ENCODE peak calls at places on chromosomes 3 and 15, in four cellular contexts. One of them, this sample, is unnamed.

GRCh38 chr3:141128126-141128777 is 77.1 kb downstream of the SPSB4 start:
- DNase-seq in CD4-positive, alpha-beta T cell: no peak
- DNase-seq in HEK293T: no peak
- DNase-seq in stimulated activated CD4-positive, alpha-beta T cell treated with anti-CD3 and anti-CD28 coated beads, TNF-alpha, amount 100 ng/mL, for 4 hours: no peak
- DNase-seq in this sample: no peak

GRCh38 chr15:101505610-101506337 is 16.3 kb upstream of the PCSK6 start:
- DNase-seq in CD4-positive, alpha-beta T cell: no peak
- DNase-seq in HEK293T: no peak
- DNase-seq in stimulated activated CD4-positive, alpha-beta T cell treated with anti-CD3 and anti-CD28 coated beads, TNF-alpha, amount 100 ng/mL, for 4 hours: no peak
- DNase-seq in this sample: no peak

GRCh38 chr3:3553236-3553635 is 246.0 kb upstream of the LRRN1 start:
- DNase-seq in CD4-positive, alpha-beta T cell: no peak
- DNase-seq in HEK293T: no peak
- DNase-seq in stimulated activated CD4-positive, alpha-beta T cell treated with anti-CD3 and anti-CD28 coated beads, TNF-alpha, amount 100 ng/mL, for 4 hours: no peak
- DNase-seq in this sample: no peak

GRCh38 chr15:66067687-66068086 is 185.9 kb downstream of the MEGF11 start:
- DNase-seq in CD4-positive, alpha-beta T cell: no peak
- DNase-seq in HEK293T: no peak
- DNase-seq in stimulated activated CD4-positive, alpha-beta T cell treated with anti-CD3 and anti-CD28 coated beads, TNF-alpha, amount 100 ng/mL, for 4 hours: no peak
- DNase-seq in this sample: no peak

GRCh38 chr15:101210466-101210865 is 41.4 kb downstream of the CHSY1 start:
- DNase-seq in CD4-positive, alpha-beta T cell: no peak
- DNase-seq in HEK293T: no peak
- DNase-seq in stimulated activated CD4-positive, alpha-beta T cell treated with anti-CD3 and anti-CD28 coated beads, TNF-alpha, amount 100 ng/mL, for 4 hours: no peak
- DNase-seq in this sample: no peak

GRCh38 chr3:155032918-155033317 is 47.2 kb upstream of the MME start:
- DNase-seq in CD4-positive, alpha-beta T cell: no peak
- DNase-seq in HEK293T: no peak
- DNase-seq in stimulated activated CD4-positive, alpha-beta T cell treated with anti-CD3 and anti-CD28 coated beads, TNF-alpha, amount 100 ng/mL, for 4 hours: no peak
- DNase-seq in this sample: no peak

GRCh38 chr3:159775372-159775961 is 213.2 kb upstream of the IL12A start:
- DNase-seq in CD4-positive, alpha-beta T cell: no peak
- DNase-seq in HEK293T: peak
- DNase-seq in stimulated activated CD4-positive, alpha-beta T cell treated with anti-CD3 and anti-CD28 coated beads, TNF-alpha, amount 100 ng/mL, for 4 hours: no peak
- DNase-seq in this sample: no peak

GRCh38 chr3:67059443-67059842 is 61.3 kb downstream of the KBTBD8 start:
- DNase-seq in CD4-positive, alpha-beta T cell: no peak
- DNase-seq in HEK293T: no peak
- DNase-seq in stimulated activated CD4-positive, alpha-beta T cell treated with anti-CD3 and anti-CD28 coated beads, TNF-alpha, amount 100 ng/mL, for 4 hours: no peak
- DNase-seq in this sample: no peak

GRCh38 chr3:13575459-13576061 is 26.6 kb downstream of the FBLN2 start:
- DNase-seq in CD4-positive, alpha-beta T cell: no peak
- DNase-seq in HEK293T: no peak
- DNase-seq in stimulated activated CD4-positive, alpha-beta T cell treated with anti-CD3 and anti-CD28 coated beads, TNF-alpha, amount 100 ng/mL, for 4 hours: no peak
- DNase-seq in this sample: no peak

GRCh38 chr15:100721758-100722550 is 119.6 kb downstream of the ASB7 start:
- DNase-seq in CD4-positive, alpha-beta T cell: no peak
- DNase-seq in HEK293T: no peak
- DNase-seq in stimulated activated CD4-positive, alpha-beta T cell treated with anti-CD3 and anti-CD28 coated beads, TNF-alpha, amount 100 ng/mL, for 4 hours: no peak
- DNase-seq in this sample: no peak

GRCh38 chr15:40103864-40104271 is 4.8 kb downstream of the BMF start:
- DNase-seq in CD4-positive, alpha-beta T cell: no peak
- DNase-seq in HEK293T: no peak
- DNase-seq in stimulated activated CD4-positive, alpha-beta T cell treated with anti-CD3 and anti-CD28 coated beads, TNF-alpha, amount 100 ng/mL, for 4 hours: no peak
- DNase-seq in this sample: no peak

GRCh38 chr3:47007001-47007400 is 27.5 kb downstream of the NBEAL2 start:
- DNase-seq in CD4-positive, alpha-beta T cell: no peak
- DNase-seq in HEK293T: no peak
- DNase-seq in stimulated activated CD4-positive, alpha-beta T cell treated with anti-CD3 and anti-CD28 coated beads, TNF-alpha, amount 100 ng/mL, for 4 hours: no peak
- DNase-seq in this sample: no peak

GRCh38 chr15:81910997-81911396 is 134.8 kb downstream of the MEX3B start:
- DNase-seq in CD4-positive, alpha-beta T cell: no peak
- DNase-seq in HEK293T: no peak
- DNase-seq in stimulated activated CD4-positive, alpha-beta T cell treated with anti-CD3 and anti-CD28 coated beads, TNF-alpha, amount 100 ng/mL, for 4 hours: no peak
- DNase-seq in this sample: no peak

GRCh38 chr15:38588672-38589071 is 24.1 kb upstream of the RASGRP1 start:
- DNase-seq in CD4-positive, alpha-beta T cell: no peak
- DNase-seq in HEK293T: no peak
- DNase-seq in stimulated activated CD4-positive, alpha-beta T cell treated with anti-CD3 and anti-CD28 coated beads, TNF-alpha, amount 100 ng/mL, for 4 hours: no peak
- DNase-seq in this sample: no peak

This sample was measured in CD8-positive, alpha-beta T cell.